ENCODE peak calls at places on chromosome 14, in six cellular contexts. T is dorsolateral prefrontal cortex, K is ovary, G is tibial artery, S is heart right ventricle, E is psoas muscle. J is an unnamed sample.

GRCh38 chr14:55705651-55706340 is 125.8 kb downstream of the KTN1 start:
- DNase-seq in T (no peak), K (no peak), G (no peak), S (no peak), E (no peak), J (peak; percentile 28)

GRCh38 chr14:94562941-94563883 is 2.0 kb downstream of the SERPINA4 start:
- DNase-seq in T (no peak), K (no peak), G (peak; percentile 43), S (no peak), E (no peak), J (peak; percentile 17)

GRCh38 chr14:29643415-29644206 is 284.0 kb downstream of the PRKD1 start:
- DNase-seq in T (no peak), K (no peak), G (no peak), S (no peak), E (no peak), J (no peak)

GRCh38 chr14:53516261-53516774 is 363.2 kb upstream of the DDHD1 start:
- DNase-seq in T (no peak), K (no peak), G (no peak), S (no peak), E (no peak), J (no peak)

GRCh38 chr14:88417594-88417993 is 32.1 kb downstream of the SPATA7 start:
- DNase-seq in T (no peak), K (no peak), G (no peak), S (no peak), E (no peak), J (no peak)

GRCh38 chr14:68584786-68585185 is 208.1 kb downstream of the ZFP36L1 start:
- DNase-seq in T (no peak), K (no peak), G (no peak), S (no peak), E (no peak), J (no peak)

GRCh38 chr14:21081521-21082184 is 11.5 kb downstream of the ARHGEF40 start:
- DNase-seq in T (no peak), K (no peak), G (no peak), S (no peak), E (no peak), J (no peak)

GRCh38 chr14:105880616-105881015 is 354.2 kb downstream of the TMEM121 start:
- DNase-seq in T (peak; percentile 35), K (no peak), G (peak; percentile 42), S (peak; percentile 4), E (peak; percentile 2), J (no peak)

GRCh38 chr14:55411426-55412389 is at the start of gene ATG14:
- DNase-seq in T (peak; percentile 81), K (peak; percentile 91), G (peak; percentile 92), S (peak; percentile 83), E (peak; percentile 87), J (peak; percentile 81)

GRCh38 chr14:51394391-51394790 is 154.3 kb downstream of the TMX1 start:
- DNase-seq in T (no peak), K (no peak), G (no peak), S (no peak), E (no peak), J (no peak)

GRCh38 chr14:91835197-91835919 is 32.0 kb downstream of the TC2N start:
- DNase-seq in T (no peak), K (no peak), G (no peak), S (no peak), E (no peak), J (no peak)

GRCh38 chr14:59098377-59098776 is 90.1 kb upstream of the DAAM1 start:
- DNase-seq in T (no peak), K (no peak), G (no peak), S (no peak), E (no peak), J (no peak)

GRCh38 chr14:75871181-75871880 is 110.5 kb downstream of the TGFB3 start:
- DNase-seq in T (no peak), K (no peak), G (no peak), S (no peak), E (no peak), J (no peak)

GRCh38 chr14:89910706-89911017 is 43.9 kb downstream of the EFCAB11 start:
- DNase-seq in T (no peak), K (no peak), G (no peak), S (no peak), E (no peak), J (no peak)

GRCh38 chr14:89908712-89909450 is 45.6 kb downstream of the EFCAB11 start:
- DNase-seq in T (no peak), K (no peak), G (no peak), S (no peak), E (no peak), J (no peak)

GRCh38 chr14:89911018-89911919 is 43.3 kb downstream of the EFCAB11 start:
- DNase-seq in T (peak; percentile 54), K (no peak), G (no peak), S (no peak), E (no peak), J (no peak)

GRCh38 chr14:89907655-89908054 is 46.9 kb downstream of the EFCAB11 start:
- DNase-seq in T (no peak), K (no peak), G (no peak), S (no peak), E (no peak), J (no peak)

GRCh38 chr14:89909586-89909985 is 44.9 kb downstream of the EFCAB11 start:
- DNase-seq in T (no peak), K (no peak), G (no peak), S (no peak), E (no peak), J (no peak)
- H3K27me3 ChIP-seq in T (no peaks in the 10 kb centered on the region), K (no peaks in the 10 kb centered on the region), G (no peaks in the 10 kb centered on the region), S (no peaks in the 10 kb centered on the region), E (no peaks in the 10 kb centered on the region), J (no peaks in the 10 kb centered on the region)

GRCh38 chr14:74409441-74409840 is 16.6 kb downstream of the SYNDIG1L start:
- DNase-seq in T (no peak), K (no peak), G (peak; percentile 47), S (no peak), E (no peak), J (no peak)
- H3K27ac ChIP-seq in T (no peak overlapping the region), K (no peak overlapping the region), G (no peak overlapping the region), S (no peak overlapping the region), E (no peak overlapping the region), J (no peak overlapping the region)

DNA sequence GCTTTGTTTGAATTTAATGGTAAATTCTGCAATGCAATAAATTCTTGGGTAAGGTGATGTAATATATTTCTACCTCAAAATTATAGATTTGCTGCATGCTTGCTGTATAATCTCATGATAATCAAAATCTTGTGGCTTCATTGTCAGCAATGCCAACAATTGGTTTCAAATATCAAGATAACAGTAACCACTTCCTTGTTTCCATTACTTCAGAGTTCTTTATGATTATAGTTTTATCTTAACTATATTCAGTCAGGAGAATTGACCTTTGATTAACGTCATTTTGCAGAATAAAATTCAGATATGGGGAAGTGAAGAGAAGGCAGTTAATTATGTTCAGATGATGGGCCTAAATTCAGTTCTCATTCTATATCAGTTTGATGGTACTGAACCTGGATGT is 30.2 kb upstream of the RNU6-8 start:
- DNase-seq in T (no peak), K (no peak), G (no peak), S (no peak), E (no peak), J (no peak)
- TF ChIP-seq CTCF in T (no peak), K (no peak), G (no peak), S (no peak), E (no peak), J (no peak)

GRCh38 chr14:100666403-100666802 is 60.3 kb upstream of the DLK1 start:
- DNase-seq in T (no peak), K (no peak), G (no peak), S (no peak), E (peak; percentile 6), J (no peak)

GRCh38 chr14:100668352-100668751 is 58.3 kb upstream of the DLK1 start:
- DNase-seq in T (no peak), K (no peak), G (no peak), S (no peak), E (peak; percentile 10), J (no peak)

GRCh38 chr14:100666851-100667250 is 59.8 kb upstream of the DLK1 start:
- DNase-seq in T (no peak), K (no peak), G (no peak), S (no peak), E (peak; percentile 8), J (no peak)

GRCh38 chr14:100669011-100669412 is 57.7 kb upstream of the DLK1 start:
- DNase-seq in T (no peak), K (no peak), G (no peak), S (no peak), E (peak; percentile 5), J (no peak)

GRCh38 chr14:100667706-100668105 is 59.0 kb upstream of the DLK1 start:
- DNase-seq in T (no peak), K (no peak), G (no peak), S (no peak), E (peak; percentile 10), J (no peak)
- H3K27me3 ChIP-seq in T (peaks cover 10% of the 10 kb centered on the region), K (no peaks in the 10 kb centered on the region), G (peaks cover 89% of the 10 kb centered on the region), S (peaks cover 38% of the 10 kb centered on the region), E (peaks cover 57% of the 10 kb centered on the region), J (no peaks in the 10 kb centered on the region)

GRCh38 chr14:104694475-104694950 is 5.1 kb downstream of the INF2 start:
- DNase-seq in T (peak; percentile 91), K (no peak), G (no peak), S (peak; percentile 20), E (no peak), J (no peak)

GRCh38 chr14:104697317-104697703 is 7.9 kb downstream of the INF2 start:
- DNase-seq in T (no peak), K (no peak), G (no peak), S (no peak), E (no peak), J (no peak)

GRCh38 chr14:104696671-104697316 is 7.4 kb downstream of the INF2 start:
- DNase-seq in T (no peak), K (no peak), G (no peak), S (no peak), E (no peak), J (no peak)

GRCh38 chr14:104694991-104695659 is 5.7 kb downstream of the INF2 start:
- DNase-seq in T (no peak), K (no peak), G (no peak), S (no peak), E (no peak), J (no peak)

DNA sequence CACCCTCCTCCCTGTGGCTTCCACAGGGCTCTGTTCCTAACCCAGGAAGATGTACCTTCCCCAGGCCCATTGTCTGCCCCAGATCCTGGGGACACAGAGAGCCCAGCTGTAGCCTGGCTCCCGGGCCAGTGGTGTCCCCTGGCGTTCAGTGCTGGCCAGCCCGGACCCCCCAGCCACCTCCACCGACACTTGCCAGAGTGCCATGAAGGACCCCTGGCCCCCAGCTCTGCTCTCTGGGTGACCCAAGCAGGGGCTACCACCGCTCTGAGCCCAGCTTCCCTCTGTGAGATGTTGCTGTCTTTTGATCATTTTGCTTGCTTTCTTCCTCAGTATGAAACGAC is 6.2 kb downstream of the INF2 start:
- DNase-seq in T (no peak), K (no peak), G (no peak), S (no peak), E (no peak), J (no peak)
- H3K27ac ChIP-seq in T (peak overlapping the region; percentile 96), K (no peak overlapping the region), G (peak overlapping the region; percentile 93), S (peak overlapping the region; percentile 90), E (no peak overlapping the region), J (no peak overlapping the region)

GRCh38 chr14:96564389-96564788 is 62.2 kb downstream of the PAPOLA start:
- DNase-seq in T (no peak), K (no peak), G (no peak), S (no peak), E (no peak), J (no peak)
- TF ChIP-seq CTCF in T (peak; percentile 42), K (no peak), G (no peak), S (no peak), E (no peak), J (no peak)

GRCh38 chr14:72888636-72889201 is 5.2 kb downstream of the DPF3 start:
- DNase-seq in T (no peak), K (no peak), G (no peak), S (no peak), E (no peak), J (no peak)
- H3K27me3 ChIP-seq in T (no peaks in the 10 kb centered on the region), K (no peaks in the 10 kb centered on the region), G (no peaks in the 10 kb centered on the region), S (no peaks in the 10 kb centered on the region), E (peaks cover 7% of the 10 kb centered on the region), J (no peaks in the 10 kb centered on the region)

J was measured in pancreas.